ENCODE peak calls at places on chromosomes 3 and 15, in ten cellular contexts. M, R, P, B, L, Y, Q, A, U and V are unnamed samples.

GRCh38 chr3:60933828-60934227 is 317.4 kb downstream of the FHIT start:
- DNase-seq in M (no peak), R (no peak), P (no peak), B (no peak), L (no peak), Y (no peak), Q (no peak), A (no peak), U (no peak), V (no peak)

GRCh38 chr3:195095035-195095703 is 175.8 kb downstream of the XXYLT1 start:
- DNase-seq in M (peak), R (no peak), P (peak), B (peak), L (no peak), Y (no peak), Q (no peak), A (no peak), U (no peak), V (peak)

GRCh38 chr3:148750296-148750695 is 52.6 kb downstream of the AGTR1 start:
- DNase-seq in M (no peak), R (peak), P (no peak), B (no peak), L (no peak), Y (no peak), Q (no peak), A (no peak), U (no peak), V (no peak)

GRCh38 chr3:124558898-124559649 is 171.2 kb upstream of the UMPS start:
- DNase-seq in M (no peak), R (peak), P (no peak), B (no peak), L (peak), Y (peak), Q (peak), A (peak), U (no peak), V (peak)

GRCh38 chr3:98504534-98504933 is 7.1 kb downstream of the OR5K2 start:
- DNase-seq in M (no peak), R (peak), P (no peak), B (no peak), L (no peak), Y (no peak), Q (peak), A (no peak), U (no peak), V (no peak)

GRCh38 chr15:43749690-43750345 is 3.6 kb downstream of the PDIA3 start:
- DNase-seq in M (peak), R (no peak), P (peak), B (peak), L (no peak), Y (no peak), Q (no peak), A (no peak), U (no peak), V (no peak)

GRCh38 chr3:77898621-77899020 is 858.7 kb downstream of the ROBO2 start:
- DNase-seq in M (no peak), R (no peak), P (no peak), B (no peak), L (no peak), Y (no peak), Q (no peak), A (no peak), U (no peak), V (no peak)

GRCh38 chr15:76711351-76711827 is 193.8 kb downstream of the SCAPER start:
- DNase-seq in M (peak), R (no peak), P (peak), B (peak), L (no peak), Y (no peak), Q (no peak), A (no peak), U (no peak), V (no peak)

GRCh38 chr3:64411101-64411500 is 185.8 kb upstream of the PRICKLE2 start:
- DNase-seq in M (no peak), R (no peak), P (no peak), B (no peak), L (no peak), Y (no peak), Q (no peak), A (no peak), U (no peak), V (no peak)

GRCh38 chr3:143548449-143548848 is 299.8 kb downstream of the SLC9A9 start:
- DNase-seq in M (no peak), R (no peak), P (no peak), B (no peak), L (no peak), Y (no peak), Q (no peak), A (no peak), U (no peak), V (no peak)

GRCh38 chr3:15653326-15653725 is 51.8 kb downstream of the BTD start:
- DNase-seq in M (no peak), R (no peak), P (no peak), B (no peak), L (no peak), Y (no peak), Q (peak), A (no peak), U (no peak), V (no peak)

GRCh38 chr3:23624305-23624704 is 181.4 kb upstream of the UBE2E1 start:
- DNase-seq in M (no peak), R (no peak), P (peak), B (peak), L (no peak), Y (no peak), Q (peak), A (no peak), U (no peak), V (no peak)

GRCh38 chr15:39248204-39248603 is 332.7 kb upstream of the THBS1 start:
- DNase-seq in M (no peak), R (peak), P (no peak), B (no peak), L (peak), Y (no peak), Q (peak), A (no peak), U (no peak), V (peak)

GRCh38 chr3:80307844-80308243 is 540.0 kb upstream of the ROBO1 start:
- DNase-seq in M (no peak), R (no peak), P (no peak), B (no peak), L (no peak), Y (no peak), Q (no peak), A (no peak), U (no peak), V (no peak)

GRCh38 chr3:155196131-155197075 is 97.1 kb downstream of the STRIT1 start:
- DNase-seq in M (no peak), R (no peak), P (no peak), B (no peak), L (no peak), Y (no peak), Q (no peak), A (no peak), U (no peak), V (no peak)

GRCh38 chr3:30508319-30508718 is 98.1 kb upstream of the TGFBR2 start:
- DNase-seq in M (no peak), R (no peak), P (no peak), B (no peak), L (no peak), Y (no peak), Q (no peak), A (no peak), U (no peak), V (no peak)

GRCh38 chr3:93973160-93974126 is at the start of gene PROS1:
- DNase-seq in M (peak), R (peak), P (peak), B (peak), L (peak), Y (peak), Q (peak), A (peak), U (peak), V (peak)

GRCh38 chr3:11494131-11494916 is 149.4 kb downstream of the VGLL4 start:
- DNase-seq in M (no peak), R (no peak), P (no peak), B (no peak), L (no peak), Y (no peak), Q (no peak), A (no peak), U (no peak), V (no peak)

GRCh38 chr3:121545049-121545563 is 682 bp downstream of the POLQ start:
- DNase-seq in M (no peak), R (peak), P (no peak), B (no peak), L (no peak), Y (peak), Q (no peak), A (no peak), U (no peak), V (no peak)

GRCh38 chr15:30062881-30063280 is 19.9 kb upstream of the GOLGA8J start:
- DNase-seq in M (no peak), R (peak), P (no peak), B (no peak), L (no peak), Y (no peak), Q (no peak), A (no peak), U (no peak), V (no peak)

GRCh38 chr3:170496868-170497140 is 78.1 kb downstream of the CLDN11 start:
- DNase-seq in M (no peak), R (no peak), P (no peak), B (no peak), L (no peak), Y (no peak), Q (no peak), A (no peak), U (no peak), V (no peak)

GRCh38 chr3:47034868-47035489 is 55.5 kb downstream of the NBEAL2 start:
- DNase-seq in M (no peak), R (no peak), P (no peak), B (no peak), L (no peak), Y (no peak), Q (no peak), A (no peak), U (no peak), V (no peak)

GRCh38 chr15:74542192-74543042 is 1.4 kb downstream of the ARID3B start:
- DNase-seq in M (no peak), R (no peak), P (no peak), B (no peak), L (no peak), Y (no peak), Q (no peak), A (no peak), U (no peak), V (no peak)

GRCh38 chr15:83846847-83847246 is 192.9 kb downstream of the ADAMTSL3 start:
- DNase-seq in M (no peak), R (peak), P (no peak), B (no peak), L (peak), Y (no peak), Q (peak), A (no peak), U (no peak), V (no peak)

GRCh38 chr3:87390821-87391220 is 114.4 kb upstream of the POU1F1 start:
- DNase-seq in M (peak), R (no peak), P (no peak), B (no peak), L (no peak), Y (no peak), Q (no peak), A (no peak), U (no peak), V (no peak)

GRCh38 chr15:56495050-56495449 is 30.1 kb upstream of the MNS1 start:
- DNase-seq in M (no peak), R (no peak), P (no peak), B (no peak), L (no peak), Y (no peak), Q (no peak), A (no peak), U (no peak), V (no peak)

GRCh38 chr15:56490461-56490860 is 25.5 kb upstream of the MNS1 start:
- DNase-seq in M (no peak), R (no peak), P (no peak), B (no peak), L (no peak), Y (no peak), Q (no peak), A (no peak), U (no peak), V (no peak)

GRCh38 chr15:56491110-56491722 is 26.3 kb upstream of the MNS1 start:
- DNase-seq in M (peak), R (peak), P (peak), B (peak), L (peak), Y (peak), Q (peak), A (peak), U (peak), V (no peak)

GRCh38 chr15:56496635-56497034 is 31.7 kb upstream of the MNS1 start:
- DNase-seq in M (peak), R (peak), P (peak), B (peak), L (peak), Y (peak), Q (peak), A (no peak), U (no peak), V (no peak)

DNA sequence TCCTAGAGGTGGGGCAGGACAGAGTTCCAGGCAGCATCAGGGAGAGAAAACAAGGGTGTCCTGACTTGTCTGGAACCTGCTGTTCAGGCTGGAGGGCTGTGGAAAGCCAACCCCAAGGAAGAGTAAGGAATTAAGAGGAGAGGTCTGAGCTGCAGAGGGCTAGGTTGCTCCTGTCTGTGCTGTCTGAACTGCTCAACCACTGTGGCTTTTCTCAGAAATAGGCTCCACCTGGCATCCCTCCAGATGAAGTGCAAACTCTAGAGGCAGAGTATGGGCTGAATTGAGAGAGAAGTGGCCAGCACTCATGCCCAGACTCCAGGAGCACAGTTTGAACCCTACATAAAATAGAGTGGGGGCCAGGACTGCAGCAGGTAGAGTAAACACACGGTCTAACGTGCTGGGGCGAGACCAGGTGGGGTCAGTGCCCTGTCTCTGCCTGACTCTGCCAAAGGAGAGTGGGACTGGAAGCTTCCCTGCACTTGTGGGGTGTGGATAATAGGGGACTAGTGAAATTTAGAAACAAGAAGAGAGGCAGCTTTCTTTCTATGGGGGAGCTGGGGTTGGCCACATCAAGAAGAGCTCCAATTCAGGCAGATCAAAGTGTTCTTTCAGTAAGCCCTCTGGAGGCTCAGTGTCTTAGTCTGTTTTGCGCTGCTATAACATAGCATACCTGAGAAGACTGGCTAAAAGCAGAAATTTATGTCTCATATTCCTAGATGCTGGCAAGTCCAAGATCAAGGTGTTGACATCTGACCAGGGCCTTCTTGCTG is 28.0 kb upstream of the MNS1 start:
- DNase-seq in M (no peak), R (no peak), P (no peak), B (no peak), L (no peak), Y (no peak), Q (no peak), A (no peak), U (no peak), V (no peak)
- TF ChIP-seq CTCF in M (no peak), R (no peak), P (no peak), B (no peak), L (no peak), Y (no peak), Q (no peak), A (no peak), U (no peak), V (no peak)

DNA sequence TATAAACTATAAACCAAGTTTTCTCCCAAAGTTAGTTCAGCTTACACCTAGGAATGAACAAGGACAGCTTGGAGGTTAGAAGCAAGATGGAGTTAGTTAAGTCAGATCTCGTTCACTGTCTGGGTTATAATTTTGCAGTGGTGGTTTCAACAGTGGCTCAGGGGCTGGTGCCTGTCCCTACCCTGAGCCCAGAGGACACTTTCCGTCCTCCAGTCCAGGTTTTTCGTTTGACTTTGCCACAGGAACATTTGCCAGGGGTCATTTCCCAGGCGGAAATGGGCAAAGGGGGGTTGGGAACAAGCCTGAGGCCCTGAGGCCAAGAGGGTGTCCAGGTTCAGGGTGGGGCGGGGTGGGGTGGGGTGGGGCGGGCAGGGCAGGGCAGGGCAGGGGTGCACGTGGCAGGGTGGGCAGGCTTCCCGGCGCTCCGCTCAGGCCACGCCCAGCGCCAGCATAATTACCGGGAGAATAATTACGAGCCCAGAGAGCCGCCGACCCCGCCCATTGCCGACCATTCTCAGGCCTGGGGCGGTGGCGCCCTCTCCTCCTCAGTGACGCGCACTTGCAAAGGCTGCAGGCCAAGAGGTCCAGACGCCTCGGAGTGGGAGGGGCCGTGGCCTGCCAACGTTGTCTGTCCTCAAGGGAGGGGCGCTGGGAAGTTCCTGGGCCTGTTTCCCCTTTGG is 70.4 kb downstream of the KLF13 start:
- DNase-seq in M (peak), R (peak), P (peak), B (peak), L (no peak), Y (peak), Q (peak), A (peak), U (peak), V (peak)
- TF ChIP-seq CTCF in M (peak), R (no peak), P (peak), B (peak), L (no peak), Y (peak), Q (no peak), A (no peak), U (no peak), V (no peak)

DNA sequence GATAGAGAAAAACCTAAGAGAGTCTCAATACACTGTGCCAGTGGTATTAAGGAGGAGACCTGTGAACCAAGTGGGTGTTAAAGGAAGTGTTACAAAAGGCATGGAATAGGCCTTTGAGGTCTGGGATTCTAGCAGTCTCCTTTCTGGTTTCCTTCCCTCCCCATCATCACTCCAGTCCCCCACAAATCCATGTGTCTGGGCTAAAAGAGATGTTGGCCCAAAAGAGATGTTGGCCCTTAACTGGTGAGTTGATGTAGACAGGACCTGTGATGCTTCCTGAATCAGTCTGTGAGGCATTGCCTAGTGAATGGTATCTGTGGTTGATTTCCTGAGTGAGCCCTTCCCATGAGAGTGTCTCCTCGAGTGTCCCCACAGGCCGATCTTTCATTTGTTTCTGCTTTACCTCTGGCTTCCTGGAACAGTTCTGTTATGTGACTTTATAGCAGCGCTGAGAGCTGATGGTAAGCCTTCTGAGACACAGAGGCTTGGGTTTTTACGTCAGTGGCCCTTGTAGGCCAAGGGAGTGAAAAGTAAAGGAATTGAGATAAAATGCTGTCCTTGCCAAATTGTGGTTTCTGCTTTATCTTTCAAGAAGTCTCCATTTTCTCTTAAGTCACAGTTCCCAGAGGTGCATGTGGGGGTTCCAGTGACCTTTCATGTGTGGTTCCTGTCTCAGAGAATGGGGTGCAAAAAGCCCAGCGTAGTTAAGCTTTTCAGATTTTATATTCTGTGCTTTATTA is 87.8 kb downstream of the KLHL25 start:
- DNase-seq in M (peak), R (peak), P (no peak), B (no peak), L (no peak), Y (no peak), Q (peak), A (no peak), U (no peak), V (no peak)
- TF ChIP-seq CTCF in M (no peak), R (no peak), P (no peak), B (no peak), L (no peak), Y (no peak), Q (no peak), A (no peak), U (no peak), V (no peak)

DNA sequence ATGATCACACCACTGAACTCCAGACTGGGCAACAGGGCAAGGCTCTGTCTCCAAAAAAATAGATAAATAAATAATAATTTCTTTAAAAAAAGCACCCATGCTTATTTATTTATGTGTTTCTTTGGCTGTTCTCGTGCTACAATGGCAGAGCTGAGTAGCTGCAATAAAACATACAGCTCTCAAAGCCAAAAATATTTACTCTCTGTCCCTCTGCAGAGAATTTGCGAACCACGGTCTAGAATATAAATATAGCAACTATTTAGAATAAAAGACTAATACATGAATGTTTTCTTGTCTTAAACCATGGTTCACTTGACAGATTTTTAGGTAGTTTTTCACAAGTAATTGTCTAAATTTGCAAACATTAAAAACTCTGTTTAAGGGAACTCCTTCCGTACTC is 72.7 kb downstream of the ADAM10 start:
- DNase-seq in M (no peak), R (no peak), P (no peak), B (no peak), L (no peak), Y (no peak), Q (no peak), A (no peak), U (no peak), V (no peak)
- TF ChIP-seq CTCF in M (no peak), R (no peak), P (no peak), B (no peak), L (no peak), Y (no peak), Q (no peak), A (no peak), U (no peak), V (no peak)